ENCODE peak calls at places on chromosomes 1 and 21, in eight cellular contexts. E is heart left ventricle; T is neural progenitor cell; C is progenitor cell of endocrine pancreas; Y is H9; D is kidney epithelial cell; W is mammary epithelial cell; L is activated CD8-positive, alpha-beta T cell treated with anti-CD3 and anti-CD28 coated beads for 36 hours. Q is an unnamed sample.

GRCh38 chr1:4830756-4831155 is 176.3 kb downstream of the AJAP1 start:
- DNase-seq in C (no peak), T (no peak), D (no peak), E (no peak), L (no peak), W (no peak), Y (no peak), Q (no peak)

GRCh38 chr21:29338256-29338655 is 39.5 kb downstream of the BACH1 start:
- DNase-seq in D (no peak), L (no peak), T (no peak), W (no peak), E (no peak), Y (no peak), C (no peak), Q (no peak)

GRCh38 chr1:33300673-33301072 is 20.2 kb downstream of the A3GALT2 start:
- DNase-seq in W (no peak), C (no peak), Y (no peak), D (no peak), E (peak; percentile 67), L (no peak), T (no peak), Q (no peak)

GRCh38 chr1:151009206-151009587 is 948 bp downstream of the PRUNE1 start:
- DNase-seq in W (no peak), Y (no peak), T (no peak), E (no peak), L (no peak), C (no peak), D (no peak), Q (no peak)

GRCh38 chr1:146021622-146022402 is at the start of gene HJV:
- DNase-seq in W (no peak), Y (no peak), T (no peak), L (no peak), C (no peak), D (no peak), E (peak; percentile 44), Q (no peak)

GRCh38 chr1:106957795-106958194 is 98.7 kb upstream of the PRMT6 start:
- DNase-seq in E (no peak), D (no peak), C (no peak), T (no peak), Y (no peak), L (no peak), W (no peak), Q (no peak)

GRCh38 chr21:20882462-20883415 is 115.5 kb upstream of the NCAM2 start:
- DNase-seq in L (peak; percentile 32), C (peak; percentile 19), D (no peak), T (peak; percentile 69), Y (peak; percentile 39), E (no peak), W (no peak), Q (peak; percentile 44)

GRCh38 chr1:20993716-20994115 is 183.0 kb downstream of the EIF4G3 start:
- DNase-seq in C (no peak), D (no peak), W (no peak), Y (no peak), E (no peak), L (no peak), T (no peak), Q (no peak)

GRCh38 chr1:21239181-21239580 is 51.1 kb downstream of the ECE1 start:
- DNase-seq in W (peak; percentile 60), E (no peak), Y (no peak), T (no peak), D (peak; percentile 37), C (no peak), L (peak; percentile 59), Q (no peak)

GRCh38 chr1:235617808-235618207 is 31.8 kb downstream of the GNG4 start:
- DNase-seq in T (no peak), C (no peak), Y (no peak), E (no peak), D (no peak), W (peak; percentile 37), L (no peak), Q (no peak)

GRCh38 chr1:90475623-90476022 is 241.5 kb downstream of the BARHL2 start:
- DNase-seq in W (no peak), L (no peak), E (no peak), T (no peak), Y (no peak), C (no peak), D (no peak), Q (no peak)

GRCh38 chr1:221089273-221089672 is 210.0 kb downstream of the HLX start:
- DNase-seq in T (no peak), L (no peak), D (no peak), W (no peak), Y (no peak), C (no peak), E (no peak), Q (no peak)

GRCh38 chr1:46687095-46687659 is 15.5 kb downstream of the TEX38 start:
- DNase-seq in C (no peak), E (peak; percentile 85), L (no peak), D (no peak), T (no peak), W (peak; percentile 12), Y (no peak), Q (no peak)

DNA sequence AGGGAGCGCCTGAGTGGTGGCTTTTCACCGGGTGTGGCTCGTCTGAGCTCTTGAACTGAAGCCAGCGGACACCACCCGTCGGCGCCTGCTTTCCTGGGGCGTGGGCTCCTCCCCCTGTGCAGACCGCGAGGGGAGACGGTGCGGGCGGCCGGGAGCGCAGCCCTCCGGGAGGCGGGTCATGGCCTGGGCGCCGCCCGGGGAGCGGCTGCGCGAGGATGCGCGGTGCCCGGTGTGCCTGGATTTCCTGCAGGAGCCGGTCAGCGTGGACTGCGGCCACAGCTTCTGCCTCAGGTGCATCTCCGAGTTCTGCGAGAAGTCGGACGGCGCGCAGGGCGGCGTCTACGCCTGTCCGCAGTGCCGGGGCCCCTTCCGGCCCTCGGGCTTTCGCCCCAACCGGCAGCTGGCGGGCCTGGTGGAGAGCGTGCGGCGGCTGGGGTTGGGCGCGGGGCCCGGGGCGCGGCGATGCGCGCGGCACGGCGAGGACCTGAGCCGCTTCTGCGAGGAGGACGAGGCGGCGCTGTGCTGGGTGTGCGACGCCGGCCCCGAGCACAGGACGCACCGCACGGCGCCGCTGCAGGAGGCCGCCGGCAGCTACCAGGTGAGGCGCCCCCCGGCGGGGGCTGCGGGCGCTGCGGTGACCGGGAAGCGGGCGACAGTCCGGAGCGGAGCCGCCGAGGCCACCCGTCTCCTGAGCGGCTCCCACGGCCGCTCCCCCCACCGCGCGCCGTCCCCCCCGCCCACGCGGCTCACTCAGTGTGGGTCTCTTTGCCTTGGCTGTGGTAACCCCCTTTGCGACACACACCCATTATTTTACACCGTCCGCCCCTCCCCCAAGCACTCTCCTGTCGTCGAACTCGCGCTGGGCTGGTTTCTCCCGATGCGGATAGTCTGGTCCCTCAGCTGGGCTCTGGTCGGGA is at the start of gene TRIM58:
- DNase-seq in Y (no peak), T (no peak), W (peak; percentile 39), D (no peak), C (peak; percentile 50), E (no peak), L (peak; percentile 48), Q (no peak)
- TF ChIP-seq CTCF in Y (peak; percentile 51), T (no peak), W (no peak), D (no peak), C (peak; percentile 66), E (no peak), L (peak; percentile 47), Q (no peak)

DNA sequence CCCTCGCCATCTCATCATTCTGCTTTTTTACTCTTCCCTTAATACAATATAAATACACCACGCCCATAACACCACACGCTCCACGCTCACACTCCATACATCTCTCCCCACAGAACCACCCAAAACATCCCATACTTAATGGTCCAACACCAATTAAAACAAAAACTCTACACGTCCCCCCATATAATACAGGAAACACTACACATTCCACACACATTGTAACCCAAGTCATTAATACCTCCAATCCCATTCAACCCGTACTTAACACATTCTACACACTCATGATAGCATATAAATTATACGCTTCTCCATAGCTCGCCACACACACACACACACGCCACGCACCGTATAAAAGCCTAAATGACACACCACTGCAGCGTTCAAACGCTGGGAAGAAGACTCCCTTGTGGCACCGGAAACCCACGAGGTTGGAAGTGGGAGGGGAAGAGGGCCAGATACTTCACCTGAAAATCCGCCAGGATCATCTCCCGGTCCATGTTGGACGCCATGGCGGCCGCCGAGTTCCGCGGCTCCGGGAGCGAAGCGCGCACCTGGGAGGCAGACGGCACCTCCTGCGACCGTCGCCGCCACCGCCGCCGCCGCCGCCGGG is 659 bp downstream of the FAF1 start:
- DNase-seq in D (no peak), C (no peak), T (no peak), Y (no peak), E (no peak), L (peak; percentile 45), W (peak; percentile 55), Q (no peak)
- TF ChIP-seq CTCF in D (no peak), C (no peak), T (no peak), Y (no peak), E (no peak), L (no peak), W (no peak), Q (no peak)

GRCh38 chr1:112803906-112804762 is 89.0 kb upstream of the PPM1J start:
- DNase-seq in E (peak; percentile 65), D (no peak), C (peak; percentile 59), W (peak; percentile 59), L (peak; percentile 72), Y (peak; percentile 87), T (peak; percentile 89), Q (peak; percentile 47)
- TF ChIP-seq CTCF in E (peak; percentile 46), D (peak; percentile 97), C (peak; percentile 89), W (peak; percentile 98), L (peak; percentile 65), Y (peak; percentile 94), T (peak; percentile 89), Q (peak; percentile 54)

GRCh38 chr1:85262985-85263384 is 3.5 kb upstream of the C1orf52 start:
- DNase-seq in C (no peak), L (no peak), Y (no peak), D (no peak), W (no peak), E (no peak), T (no peak), Q (no peak)

GRCh38 chr1:85259118-85259865 is at the start of gene C1orf52:
- DNase-seq in D (peak; percentile 61), L (peak; percentile 98), E (peak; percentile 96), T (peak; percentile 98), Y (peak; percentile 96), W (peak; percentile 81), C (peak; percentile 99), Q (peak; percentile 92)

GRCh38 chr1:85259866-85260345 is 444 bp upstream of the C1orf52 start:
- DNase-seq in C (no peak), E (peak; percentile 40), Y (no peak), D (no peak), W (no peak), T (no peak), L (no peak), Q (no peak)

GRCh38 chr1:85264150-85264549 is 4.7 kb upstream of the C1orf52 start:
- DNase-seq in C (no peak), E (no peak), W (peak; percentile 49), D (no peak), Y (no peak), L (no peak), T (no peak), Q (no peak)

GRCh38 chr1:85258536-85259117 is 835 bp downstream of the C1orf52 start:
- DNase-seq in W (no peak), E (no peak), C (no peak), L (no peak), D (no peak), T (peak; percentile 88), Y (no peak), Q (no peak)
- TF ChIP-seq CTCF in W (no peak), E (no peak), C (no peak), L (no peak), D (peak; percentile 8), T (peak; percentile 44), Y (peak; percentile 23), Q (no peak)

GRCh38 chr1:109112056-109112651 is 1.8 kb upstream of the ELAPOR1 start:
- DNase-seq in C (no peak), T (no peak), D (no peak), W (peak; percentile 28), L (no peak), Y (no peak), E (no peak), Q (peak; percentile 17)
- TF ChIP-seq CTCF in C (no peak), T (no peak), D (no peak), W (peak; percentile 65), L (no peak), Y (no peak), E (no peak), Q (peak; percentile 34)

Q was measured in MM.1S.